ENCODE peak calls at places on chromosomes 3 and 15, in six cellular contexts. E, G, S, V, X and Y are unnamed samples.

GRCh38 chr3:53554559-53555511 is 60.4 kb downstream of the CACNA1D start:
- DNase-seq in G (no peak), X (no peak), S (no peak), V (no peak), E (peak), Y (no peak)

GRCh38 chr3:43181202-43181910 is 75.5 kb upstream of the POMGNT2 start:
- DNase-seq in X (no peak), E (peak), V (peak), S (no peak), G (no peak), Y (no peak)

GRCh38 chr15:81163961-81164800 is 30.1 kb downstream of the CFAP161 start:
- DNase-seq in G (no peak), E (no peak), X (no peak), V (no peak), S (peak), Y (peak)

GRCh38 chr15:74768771-74769342 is 13.0 kb upstream of the CSK start:
- DNase-seq in E (peak), V (peak), G (peak), S (no peak), X (peak), Y (peak)

GRCh38 chr15:96502196-96502595 is 171.7 kb downstream of the NR2F2 start:
- DNase-seq in G (no peak), E (no peak), V (no peak), X (no peak), S (no peak), Y (no peak)

GRCh38 chr15:72168131-72168825 is 29.3 kb downstream of the GRAMD2A start:
- DNase-seq in G (no peak), V (no peak), X (no peak), E (no peak), S (peak), Y (peak)

GRCh38 chr3:12884104-12884742 is 42.9 kb upstream of the RPL32 start:
- DNase-seq in G (no peak), E (no peak), V (no peak), S (peak), X (no peak), Y (no peak)

GRCh38 chr3:126100216-126100615 is 16.3 kb upstream of the SLC41A3 start:
- DNase-seq in X (no peak), G (no peak), V (no peak), S (no peak), E (no peak), Y (no peak)